ENCODE peak calls at places on chromosome 1, in nine cellular contexts. Z is AG10803, A is colonic mucosa, E is Calu3, G is fibroblast of pulmonary artery, V is NCI-H345, J is HEK293T, B is omental fat pad, Q is K562. H is an unnamed sample.

GRCh38 chr1:2439369-2439768 is 27.0 kb upstream of the PEX10 start:
- DNase-seq in Z (no peak), A (no peak), E (no peak), G (no peak), V (no peak), J (no peak), B (no peak), Q (no peak), H (no peak)

GRCh38 chr1:152002960-152003359 is 9.3 kb upstream of the S100A10 start:
- DNase-seq in Z (no peak), A (no peak), E (no peak), G (no peak), V (no peak), J (no peak), B (no peak), Q (no peak), H (no peak)

GRCh38 chr1:155974208-155975165 is 3.9 kb downstream of the ARHGEF2 start:
- DNase-seq in Z (no peak), A (no peak), E (no peak), G (no peak), V (peak), J (no peak), B (no peak), Q (no peak), H (no peak)

GRCh38 chr1:198330982-198331620 is 174.3 kb downstream of the NEK7 start:
- DNase-seq in Z (peak), A (no peak), E (no peak), G (no peak), V (no peak), J (no peak), B (no peak), Q (no peak), H (no peak)

GRCh38 chr1:29100487-29100886 is 23.2 kb downstream of the TMEM200B start:
- DNase-seq in Z (no peak), A (no peak), E (no peak), G (no peak), V (no peak), J (no peak), B (no peak), Q (no peak), H (no peak)

GRCh38 chr1:23756676-23757075 is 13.4 kb downstream of the ELOA start:
- DNase-seq in Z (peak), A (no peak), E (no peak), G (peak), V (no peak), J (no peak), B (no peak), Q (no peak), H (no peak)

GRCh38 chr1:165169028-165169427 is 187.5 kb downstream of the LMX1A start:
- DNase-seq in Z (no peak), A (no peak), E (peak), G (no peak), V (no peak), J (no peak), B (no peak), Q (no peak), H (no peak)

GRCh38 chr1:220785166-220786056 is 1.3 kb upstream of the MTARC1 start:
- DNase-seq in Z (no peak), A (peak), E (no peak), G (no peak), V (no peak), J (no peak), B (no peak), Q (no peak), H (no peak)

GRCh38 chr1:212613440-212614335 is 5.1 kb downstream of the ATF3 start:
- DNase-seq in Z (peak), A (no peak), E (no peak), G (no peak), V (no peak), J (no peak), B (no peak), Q (no peak), H (no peak)

H was measured in NCI-H748 treated with DMSO at 0.1 percent for 48 hours.